ENCODE peak calls at places on chromosomes 2 and 18, in nine cellular contexts. J is AG10803, Q is colonic mucosa, H is Calu3, S is T-helper 22 cell, B is NCI-H1048, M is MCF 10A, U is GM13977, D is HFF-Myc. W is an unnamed sample.

GRCh38 chr2:120691410-120691809 is 44.3 kb upstream of the GLI2 start:
- DNase-seq in S (no peak), M (no peak), B (no peak), H (no peak), J (no peak), Q (no peak), U (no peak), D (no peak), W (no peak)

GRCh38 chr18:59627414-59627813 is 69.8 kb downstream of the CCBE1 start:
- DNase-seq in U (no peak), H (no peak), Q (no peak), S (no peak), J (no peak), M (no peak), D (no peak), B (no peak), W (no peak)

GRCh38 chr2:204796581-204796980 is 251.3 kb downstream of the PARD3B start:
- DNase-seq in U (peak), S (no peak), B (no peak), Q (no peak), M (no peak), J (no peak), D (no peak), H (no peak), W (no peak)

GRCh38 chr2:174615951-174616436 is 18.4 kb upstream of the WIPF1 start:
- DNase-seq in Q (no peak), B (no peak), U (no peak), S (no peak), J (peak), D (no peak), M (peak), H (no peak), W (no peak)

GRCh38 chr18:10351221-10351795 is 103.1 kb upstream of the APCDD1 start:
- DNase-seq in D (no peak), S (no peak), B (no peak), U (no peak), J (peak), M (no peak), H (no peak), Q (no peak), W (no peak)

GRCh38 chr2:66982766-66983165 is 414.4 kb upstream of the ETAA1 start:
- DNase-seq in B (no peak), J (peak), D (no peak), M (peak), H (no peak), Q (no peak), S (no peak), U (no peak), W (no peak)

GRCh38 chr2:97011977-97012569 is 25.7 kb upstream of the FAM178B start:
- DNase-seq in D (peak), J (peak), Q (no peak), H (peak), B (no peak), U (peak), S (no peak), M (peak), W (peak)

GRCh38 chr2:8796878-8797550 is 40.4 kb downstream of the KIDINS220 start:
- DNase-seq in J (no peak), Q (no peak), M (no peak), D (no peak), B (no peak), U (peak), S (no peak), H (no peak), W (no peak)

GRCh38 chr2:85240055-85240454 is 87.7 kb downstream of the TGOLN2 start:
- DNase-seq in U (no peak), H (no peak), B (no peak), S (no peak), D (no peak), Q (no peak), M (no peak), J (no peak), W (no peak)

GRCh38 chr2:61013382-61013781 is 4.1 kb upstream of the PEX13 start:
- DNase-seq in J (no peak), M (no peak), U (no peak), D (no peak), Q (no peak), H (no peak), S (no peak), B (no peak), W (no peak)

GRCh38 chr2:94986392-94986963 is 39.0 kb upstream of the MAL start:
- DNase-seq in U (peak), B (no peak), M (peak), J (peak), H (peak), D (peak), Q (peak), S (no peak), W (peak)

GRCh38 chr2:241804326-241805276 is 4.4 kb upstream of the NEU4 start:
- DNase-seq in D (no peak), U (peak), Q (peak), J (peak), S (no peak), B (no peak), M (peak), H (no peak), W (no peak)

GRCh38 chr2:3450385-3451031 is 68.8 kb downstream of the ADI1 start:
- DNase-seq in U (no peak), M (peak), H (no peak), B (no peak), D (no peak), J (no peak), S (no peak), Q (no peak), W (no peak)

GRCh38 chr2:68606759-68607158 is 36.6 kb upstream of the PROKR1 start:
- DNase-seq in M (no peak), S (no peak), D (no peak), U (no peak), Q (no peak), J (no peak), H (no peak), B (no peak), W (no peak)

GRCh38 chr2:128421286-128421685 is 102.6 kb upstream of the HS6ST1 start:
- DNase-seq in U (no peak), H (no peak), J (no peak), Q (peak), D (no peak), M (no peak), B (no peak), S (no peak), W (no peak)